ENCODE peak calls at places on chromosome 12, in four cellular contexts. P is fibroblast of villous mesenchyme, W is iPS DF 6.9, I is astrocyte. O is an unnamed sample.

GRCh38 chr12:88836156-88836555 is 255.9 kb upstream of the KITLG start:
- DNase-seq in P (no peak), W (no peak), I (no peak), O (no peak)

GRCh38 chr12:125208942-125209341 is 143.7 kb downstream of the AACS start:
- DNase-seq in I (no peak), W (no peak), P (no peak), O (no peak)

GRCh38 chr12:186006-186625 is 27.8 kb downstream of the SLC6A12 start:
- DNase-seq in W (no peak), P (no peak), I (no peak), O (no peak)

GRCh38 chr12:14771651-14772137 is 31.6 kb downstream of the WBP11 start:
- DNase-seq in W (no peak), P (no peak), I (no peak), O (no peak)

GRCh38 chr12:85186236-85186635 is 93.8 kb upstream of the ALX1 start:
- DNase-seq in I (no peak), P (no peak), W (no peak), O (no peak)

GRCh38 chr12:185197-185955 is 28.6 kb downstream of the SLC6A12 start:
- DNase-seq in W (no peak), P (no peak), I (no peak), O (no peak)

GRCh38 chr12:12890815-12891645 is at the start of gene GPRC5A:
- DNase-seq in I (peak), W (no peak), P (peak), O (peak)

GRCh38 chr12:77007476-77007875 is 57.9 kb downstream of the E2F7 start:
- DNase-seq in I (peak), P (no peak), W (no peak), O (no peak)

GRCh38 chr12:12333407-12333831 is 16.6 kb downstream of the MANSC1 start:
- DNase-seq in I (peak), P (peak), W (no peak), O (no peak)

GRCh38 chr12:33129500-33129899 is 232.9 kb upstream of the PKP2 start:
- DNase-seq in P (no peak), W (no peak), I (no peak), O (no peak)

GRCh38 chr12:130280226-130280625 is 57.5 kb upstream of the PIWIL1 start:
- DNase-seq in P (no peak), I (no peak), W (no peak), O (no peak)

GRCh38 chr12:57138526-57139272 is 8.7 kb downstream of the LRP1-AS start:
- DNase-seq in P (peak), I (no peak), W (no peak), O (peak)

GRCh38 chr12:100826323-100826722 is 31.7 kb downstream of the ANO4 start:
- DNase-seq in I (peak), P (peak), W (no peak), O (peak)

GRCh38 chr12:124618291-124618902 is 51.0 kb upstream of the NCOR2 start:
- DNase-seq in I (no peak), P (no peak), W (no peak), O (no peak)

GRCh38 chr12:57760347-57760982 is 5.6 kb downstream of the MARCHF9 start:
- DNase-seq in P (no peak), W (no peak), I (no peak), O (no peak)

GRCh38 chr12:65826513-65827171 is 2.4 kb downstream of the HMGA2 start:
- DNase-seq in I (peak), P (peak), W (no peak), O (no peak)

GRCh38 chr12:43428088-43428600 is 123.9 kb downstream of the ADAMTS20 start:
- DNase-seq in P (no peak), I (no peak), W (no peak), O (no peak)

GRCh38 chr12:95429172-95429510 is 44.8 kb upstream of the METAP2 start:
- DNase-seq in P (no peak), I (no peak), W (no peak), O (no peak)

GRCh38 chr12:123973552-123974341 is 732 bp downstream of the ZNF664 start:
- DNase-seq in P (no peak), I (no peak), W (no peak), O (peak)

GRCh38 chr12:11836282-11836963 is 186.9 kb downstream of the ETV6 start:
- DNase-seq in P (no peak), W (no peak), I (no peak), O (no peak)

GRCh38 chr12:66497000-66497897 is 181.6 kb downstream of the GRIP1 start:
- DNase-seq in I (no peak), P (peak), W (no peak), O (no peak)

GRCh38 chr12:48350249-48351021 is at the start of gene ZNF641:
- DNase-seq in W (peak), I (peak), P (peak), O (peak)

GRCh38 chr12:42216737-42217136 is 21.3 kb downstream of the YAF2 start:
- DNase-seq in W (no peak), P (no peak), I (no peak), O (no peak)

GRCh38 chr12:26247873-26248272 is 52.5 kb downstream of the SSPN start:
- DNase-seq in I (no peak), P (no peak), W (no peak), O (no peak)

GRCh38 chr12:78562358-78563205 is 302.0 kb upstream of the SYT1 start:
- DNase-seq in W (no peak), I (no peak), P (peak), O (no peak)

GRCh38 chr12:92955997-92956663 is 27.0 kb upstream of the EEA1 start:
- DNase-seq in I (peak), P (peak), W (no peak), O (no peak)

GRCh38 chr12:29415111-29415510 is 34.1 kb upstream of the ERGIC2 start:
- DNase-seq in I (peak), P (no peak), W (no peak), O (no peak)

GRCh38 chr12:115860619-115861018 is 416.9 kb downstream of the MED13L start:
- DNase-seq in P (no peak), I (no peak), W (no peak), O (no peak)

GRCh38 chr12:89384050-89384749 is 31.9 kb upstream of the DUSP6 start:
- DNase-seq in P (peak), W (no peak), I (peak), O (no peak)

GRCh38 chr12:24960222-24960855 is 11.4 kb upstream of the BCAT1 start:
- DNase-seq in W (no peak), I (peak), P (peak), O (peak)

GRCh38 chr12:32365473-32366064 is 33.8 kb upstream of the FGD4 start:
- DNase-seq in P (peak), W (peak), I (peak), O (peak)

GRCh38 chr12:4535871-4536270 is 2.8 kb upstream of the RAD51AP1 start:
- DNase-seq in I (no peak), W (no peak), P (no peak), O (no peak)

GRCh38 chr12:75853621-75854020 is 178.0 kb downstream of the PHLDA1 start:
- DNase-seq in I (no peak), W (no peak), P (peak), O (no peak)

GRCh38 chr12:65720136-65720535 is 104.1 kb upstream of the HMGA2 start:
- DNase-seq in W (no peak), I (peak), P (peak), O (no peak)

GRCh38 chr12:50825372-50825838 is 17.3 kb upstream of the TMPRSS12 start:
- DNase-seq in P (peak), I (peak), W (no peak), O (peak)

GRCh38 chr12:106976668-106977067 is 10.3 kb downstream of the MTERF2 start:
- DNase-seq in P (no peak), W (no peak), I (no peak), O (no peak)

GRCh38 chr12:115351513-115352077 is 667.6 kb upstream of the TBX3 start:
- DNase-seq in I (no peak), P (peak), W (no peak), O (no peak)

GRCh38 chr12:89355243-89356068 is 3.2 kb upstream of the DUSP6 start:
- DNase-seq in I (no peak), W (no peak), P (no peak), O (peak)

GRCh38 chr12:45978108-45978507 is 12.3 kb downstream of the SCAF11 start:
- DNase-seq in W (no peak), I (no peak), P (no peak), O (no peak)

GRCh38 chr12:45981075-45981837 is 9.1 kb downstream of the SCAF11 start:
- DNase-seq in I (no peak), P (no peak), W (no peak), O (peak)

GRCh38 chr12:45975506-45975905 is 14.9 kb downstream of the SCAF11 start:
- DNase-seq in P (peak), W (no peak), I (no peak), O (no peak)

GRCh38 chr12:45974883-45975282 is 15.5 kb downstream of the SCAF11 start:
- DNase-seq in P (no peak), W (no peak), I (peak), O (no peak)

GRCh38 chr12:45980540-45980939 is 9.8 kb downstream of the SCAF11 start:
- DNase-seq in I (no peak), P (no peak), W (no peak), O (no peak)
- H3K4me3 ChIP-seq in I (no peak), P (no peak), W (no peak), O (no peak)

GRCh38 chr12:1518763-1519516 is 75.4 kb downstream of the FBXL14 start:
- DNase-seq in W (no peak), P (peak), I (peak), O (no peak)
- H3K4me3 ChIP-seq in W (no peak), P (no peak), I (no peak), O (no peak)

DNA sequence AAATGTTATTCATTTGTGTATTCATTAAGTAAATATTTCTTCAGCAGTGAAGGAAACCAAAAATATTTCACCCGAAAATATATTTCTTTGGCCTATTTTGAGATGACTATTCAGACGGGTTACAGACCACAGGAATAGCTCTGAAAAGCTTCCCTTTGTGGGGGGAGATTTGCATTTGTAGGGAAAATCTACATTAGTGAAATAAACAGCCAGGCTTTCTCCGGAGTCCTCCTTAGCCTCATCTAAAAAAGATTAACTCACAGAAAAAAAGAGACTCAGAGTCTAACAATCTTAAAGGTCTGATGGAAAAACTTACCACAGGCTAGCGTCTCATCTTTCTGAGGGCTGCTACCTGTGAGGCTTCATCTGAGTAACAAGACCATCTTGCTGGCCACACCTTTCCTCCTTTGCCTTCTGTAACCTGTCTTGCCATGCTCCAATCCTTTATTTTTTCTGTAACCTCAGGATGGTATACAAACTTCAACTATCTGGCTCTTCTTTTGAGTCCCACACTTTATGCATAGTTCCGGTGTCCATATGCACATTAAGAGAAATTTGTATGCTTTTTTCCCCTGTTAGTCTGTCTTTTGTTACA is 100.7 kb downstream of the CNTN1 start:
- DNase-seq in I (no peak), P (no peak), W (no peak), O (no peak)
- H3K4me3 ChIP-seq in I (no peak), P (no peak), W (no peak), O (no peak)

GRCh38 chr12:127459687-127460086 is 807.3 kb upstream of the TMEM132C start:
- DNase-seq in W (no peak), I (no peak), P (no peak), O (no peak)

GRCh38 chr12:127457726-127458125 is 809.2 kb upstream of the TMEM132C start:
- DNase-seq in P (no peak), I (no peak), W (no peak), O (no peak)

GRCh38 chr12:127459166-127459565 is 807.8 kb upstream of the TMEM132C start:
- DNase-seq in P (peak), I (peak), W (no peak), O (no peak)

GRCh38 chr12:127450822-127451221 is 816.1 kb upstream of the TMEM132C start:
- DNase-seq in W (no peak), P (no peak), I (no peak), O (no peak)

DNA sequence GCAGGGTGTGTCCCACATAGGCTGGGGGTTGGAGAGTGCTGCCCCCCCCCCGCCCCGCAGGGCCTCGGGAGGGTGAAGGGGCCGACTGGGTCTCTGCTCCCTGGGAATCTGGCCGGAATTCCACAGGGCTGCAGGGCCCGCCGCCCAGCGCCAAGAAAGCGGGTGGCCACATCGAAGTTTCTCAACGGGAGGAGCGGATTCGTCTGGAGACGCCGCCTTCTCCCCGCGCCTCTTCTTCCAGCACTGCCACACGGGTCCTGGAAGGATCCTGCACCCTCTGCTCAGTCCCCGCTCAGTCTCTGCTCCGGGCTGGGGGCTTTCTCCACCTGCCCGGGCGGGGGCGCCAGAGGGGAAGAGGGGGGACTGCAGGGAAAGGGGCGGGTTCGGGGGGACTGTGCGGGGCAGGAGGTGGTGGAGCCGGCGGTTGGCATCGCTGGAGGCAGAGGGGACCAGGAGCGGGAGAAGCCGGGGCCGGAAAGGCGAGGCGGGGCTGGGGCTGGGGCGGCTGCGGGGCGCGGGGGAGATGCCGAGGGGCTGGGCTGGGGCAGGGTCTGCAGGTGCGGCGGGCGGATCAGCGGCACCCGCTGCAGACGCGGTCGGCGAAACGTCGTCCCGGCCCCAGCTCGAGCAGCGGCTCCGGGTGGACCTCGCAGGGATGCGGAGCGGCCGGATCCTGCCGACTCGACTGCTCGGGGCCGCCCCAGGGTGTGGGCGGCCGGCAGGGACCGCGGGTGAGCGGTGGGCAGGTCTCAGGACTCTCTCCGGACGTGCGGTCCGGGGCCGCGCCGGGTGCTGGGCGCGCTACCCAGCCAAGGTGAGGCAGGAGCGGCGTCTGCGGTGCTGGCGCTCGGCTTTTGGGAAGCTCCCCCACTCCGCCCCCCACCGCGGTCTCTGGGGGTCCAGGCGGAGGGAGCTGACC is 811.4 kb upstream of the TMEM132C start:
- DNase-seq in I (peak), W (peak), P (no peak), O (no peak)
- H3K4me3 ChIP-seq in I (peak), W (peak), P (peak), O (no peak)

DNA sequence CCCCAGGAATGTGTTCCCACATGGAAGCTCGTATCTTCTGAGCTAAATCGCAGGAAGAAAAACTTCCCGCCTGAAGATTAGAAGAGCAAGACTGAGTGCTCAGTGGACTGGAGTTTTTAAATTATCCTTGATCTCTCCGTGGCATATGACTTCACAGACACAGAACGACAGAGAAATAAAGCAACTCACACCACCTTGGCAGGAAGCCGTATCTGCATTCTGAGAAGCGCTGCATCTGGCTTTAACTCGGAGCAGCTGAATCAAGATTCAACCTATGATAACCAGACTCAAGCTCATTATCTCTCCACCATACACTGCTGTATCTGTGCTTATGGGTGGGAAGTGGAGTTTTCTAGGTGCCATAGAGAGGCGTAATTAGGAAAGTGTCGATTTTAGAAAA is 1482.7 kb downstream of the AACS start:
- DNase-seq in P (peak), I (no peak), W (no peak), O (no peak)
- H3K4me3 ChIP-seq in P (no peak), I (no peak), W (no peak), O (no peak)

DNA sequence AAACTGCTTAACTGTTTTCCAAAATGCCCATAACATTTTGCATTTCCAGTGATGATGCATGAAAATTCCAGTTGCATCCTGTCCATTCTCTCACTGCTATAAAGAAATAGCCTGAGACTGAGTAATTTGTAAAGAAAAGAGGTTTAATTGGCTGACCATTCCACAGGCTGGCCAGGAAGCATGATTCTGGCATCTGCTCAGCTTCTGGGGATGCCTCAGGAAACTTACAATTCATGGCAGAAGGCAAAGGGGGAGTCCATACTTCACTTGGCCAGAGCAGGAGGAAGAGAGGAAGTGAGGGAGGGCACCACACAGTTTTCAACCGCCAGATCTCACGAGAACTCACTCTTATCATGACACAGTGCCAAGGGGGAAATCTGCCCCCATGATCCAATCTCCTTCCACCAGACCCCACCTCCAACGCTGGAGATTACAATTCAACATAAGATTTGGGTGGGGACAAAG is 18.2 kb upstream of the CLEC2D start:
- DNase-seq in W (no peak), P (peak), I (peak), O (no peak)
- H3K4me3 ChIP-seq in W (no peak), P (no peak), I (no peak), O (no peak)

DNA sequence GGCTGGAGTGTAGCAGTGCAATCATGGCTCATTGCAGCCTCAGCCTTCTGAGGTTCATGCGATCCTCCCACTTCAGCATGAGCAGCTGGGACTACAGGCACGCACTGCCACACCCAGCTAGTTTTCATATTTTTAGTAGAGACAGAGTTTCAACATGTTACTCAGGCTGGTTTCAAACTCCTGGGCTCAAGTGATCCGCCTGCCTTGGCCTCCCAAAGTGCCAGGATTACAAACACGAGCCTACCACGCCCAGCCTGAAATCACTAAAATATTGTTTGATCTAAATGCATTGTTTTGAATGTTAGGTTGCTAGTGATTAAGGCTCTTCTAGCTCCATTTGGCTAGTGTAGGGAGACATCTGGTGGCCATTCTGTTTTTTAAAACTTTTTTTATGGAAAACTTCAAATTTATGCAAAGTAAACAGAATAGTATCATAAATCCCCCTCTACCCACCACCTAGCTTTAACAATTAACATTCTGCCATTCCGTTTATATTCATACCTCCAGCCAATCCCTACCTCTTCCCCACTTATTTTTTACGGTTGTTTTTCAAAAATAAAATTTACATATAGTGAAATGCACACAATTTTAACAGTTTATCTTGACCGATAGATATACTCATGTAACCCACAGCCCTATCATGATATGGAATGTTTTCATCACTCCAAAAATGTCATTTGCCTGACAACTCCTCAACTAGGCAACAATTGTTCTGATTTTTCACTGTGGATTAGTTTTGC is 37.8 kb downstream of the MYO1H start:
- DNase-seq in W (no peak), P (peak), I (peak), O (no peak)
- H3K4me3 ChIP-seq in W (no peak), P (no peak), I (no peak), O (no peak)

O was measured in Caco-2.